ENCODE peak calls at places on chromosome 19, in seven cellular contexts. P, N, U, V, M, Y and R are unnamed samples.

GRCh38 chr19:39217094-39217493 is 13.0 kb upstream of the SYCN start:
- DNase-seq in P (no peak), Y (no peak), N (no peak), M (no peak), U (no peak), V (no peak), R (no peak)

GRCh38 chr19:43731854-43732253 is 16.0 kb downstream of the IRGC start:
- DNase-seq in U (no peak), N (no peak), Y (no peak), V (no peak), P (no peak), M (no peak), R (no peak)

GRCh38 chr19:21590868-21591267 is 85.5 kb downstream of the ZNF429 start:
- DNase-seq in M (no peak), P (no peak), U (no peak), N (no peak), V (no peak), Y (no peak), R (no peak)

GRCh38 chr19:38793186-38793585 is 4.2 kb downstream of the LGALS7B start:
- DNase-seq in P (no peak), N (no peak), U (no peak), M (no peak), V (no peak), Y (no peak), R (no peak)

GRCh38 chr19:6259312-6259861 is 20.4 kb downstream of the MLLT1 start:
- DNase-seq in Y (no peak), P (no peak), U (no peak), V (no peak), M (no peak), N (no peak), R (no peak)

GRCh38 chr19:37991841-37992248 is 84.8 kb downstream of the SIPA1L3 start:
- DNase-seq in M (no peak), V (peak; percentile 34), U (no peak), N (no peak), Y (no peak), P (no peak), R (no peak)

GRCh38 chr19:48283908-48284307 is 14.0 kb downstream of the ZNF114 start:
- DNase-seq in V (no peak), N (no peak), P (no peak), U (no peak), Y (peak; percentile 30), M (no peak), R (no peak)

GRCh38 chr19:29535432-29535831 is 9.6 kb downstream of the VSTM2B start:
- DNase-seq in Y (no peak), M (no peak), V (no peak), P (no peak), U (no peak), N (no peak), R (no peak)

GRCh38 chr19:1249298-1249989 is 1.1 kb downstream of the MIDN start:
- DNase-seq in U (peak; percentile 96), V (peak; percentile 93), P (peak; percentile 96), M (peak; percentile 96), Y (peak; percentile 99), N (peak; percentile 96), R (peak; percentile 96)

GRCh38 chr19:21765151-21765550 is 2.2 kb downstream of the ZNF100 start:
- DNase-seq in U (no peak), Y (peak; percentile 7), V (peak; percentile 29), P (no peak), M (no peak), N (no peak), R (no peak)

GRCh38 chr19:2554856-2555255 is 78.9 kb downstream of the GADD45B start:
- DNase-seq in U (no peak), Y (no peak), V (no peak), P (no peak), M (no peak), N (no peak), R (no peak)

GRCh38 chr19:32720216-32720935 is 809 bp downstream of the TDRD12 start:
- DNase-seq in N (no peak), U (no peak), Y (no peak), V (no peak), P (no peak), M (no peak), R (no peak)

GRCh38 chr19:16885166-16885565 is 3.6 kb upstream of the F2RL3 start:
- DNase-seq in U (no peak), P (no peak), N (no peak), Y (no peak), M (no peak), V (no peak), R (no peak)

GRCh38 chr19:55245236-55245904 is 13.4 kb downstream of the PPP6R1 start:
- DNase-seq in V (no peak), U (no peak), Y (no peak), N (no peak), P (no peak), M (no peak), R (no peak)

GRCh38 chr19:6705931-6706632 is 14.4 kb downstream of the C3 start:
- DNase-seq in N (no peak), V (no peak), U (no peak), P (no peak), Y (no peak), M (no peak), R (no peak)

GRCh38 chr19:44776402-44777096 is 1.1 kb upstream of the CBLC start:
- DNase-seq in V (no peak), U (no peak), Y (peak; percentile 80), P (no peak), N (no peak), M (no peak), R (no peak)

GRCh38 chr19:10305139-10305806 is 4.3 kb downstream of the ZGLP1 start:
- DNase-seq in N (no peak), P (no peak), V (no peak), U (no peak), M (no peak), Y (no peak), R (no peak)

GRCh38 chr19:57559008-57559403 is 657 bp downstream of the ZNF550 start:
- DNase-seq in Y (peak; percentile 21), P (no peak), V (peak; percentile 56), M (peak; percentile 16), N (no peak), U (no peak), R (peak; percentile 21)

GRCh38 chr19:48203227-48203793 is 32.8 kb downstream of the ZSWIM9 start:
- DNase-seq in N (no peak), Y (no peak), V (no peak), U (no peak), P (no peak), M (no peak), R (no peak)

GRCh38 chr19:13881692-13882418 is 4.9 kb downstream of the NANOS3 start:
- DNase-seq in Y (no peak), V (peak; percentile 20), N (peak; percentile 70), U (no peak), P (no peak), M (no peak), R (peak; percentile 41)

GRCh38 chr19:53772943-53773342 is 51.2 kb downstream of the NLRP12 start:
- DNase-seq in M (peak; percentile 67), P (no peak), N (peak; percentile 50), Y (peak; percentile 83), U (peak; percentile 38), V (peak; percentile 68), R (peak; percentile 81)

GRCh38 chr19:2271516-2272103 is 10.4 kb downstream of the PEAK3 start:
- DNase-seq in P (no peak), N (no peak), U (no peak), V (no peak), Y (peak; percentile 43), M (no peak), R (no peak)

GRCh38 chr19:43574424-43575155 is 737 bp downstream of the XRCC1 start:
- DNase-seq in Y (no peak), N (no peak), P (no peak), M (no peak), U (no peak), V (peak; percentile 65), R (peak; percentile 32)

GRCh38 chr19:39321832-39322176 is 1.1 kb upstream of the LRFN1 start:
- DNase-seq in U (no peak), M (no peak), N (no peak), P (no peak), V (no peak), Y (no peak), R (no peak)

GRCh38 chr19:32581704-32582164 is 744 bp downstream of the PDCD5 start:
- DNase-seq in N (no peak), V (peak; percentile 42), Y (peak; percentile 39), U (no peak), M (no peak), P (no peak), R (peak; percentile 30)

GRCh38 chr19:5719961-5720790 is at the start of the genes CATSPERD and LONP1:
- DNase-seq in N (peak; percentile 99), Y (peak; percentile 100), P (peak; percentile 96), M (peak; percentile 99), V (peak; percentile 98), U (peak; percentile 97), R (peak; percentile 99)

GRCh38 chr19:1001538-1002166 is 1.4 kb downstream of the GRIN3B start:
- DNase-seq in N (peak; percentile 77), U (peak; percentile 65), Y (peak; percentile 74), P (peak; percentile 49), M (peak; percentile 78), V (peak; percentile 50), R (peak; percentile 68)

GRCh38 chr19:3458595-3459284 is 21.6 kb downstream of the SMIM24 start:
- DNase-seq in P (no peak), N (no peak), M (no peak), U (no peak), V (no peak), Y (peak; percentile 79), R (no peak)

GRCh38 chr19:11100064-11100463 is 10.8 kb downstream of the LDLR start:
- DNase-seq in V (no peak), N (no peak), U (no peak), Y (no peak), P (no peak), M (no peak), R (no peak)

GRCh38 chr19:22882797-22883196 is 50.7 kb downstream of the ZNF723 start:
- DNase-seq in P (no peak), M (no peak), N (no peak), Y (peak; percentile 13), U (no peak), V (peak; percentile 56), R (peak; percentile 66)

GRCh38 chr19:34359954-34360315 is 5.1 kb upstream of the GPI start:
- DNase-seq in P (no peak), N (no peak), Y (no peak), M (no peak), V (peak; percentile 59), U (no peak), R (no peak)

GRCh38 chr19:10553943-10554381 is 10.3 kb downstream of the ATG4D start:
- DNase-seq in V (no peak), M (no peak), N (peak; percentile 83), P (peak; percentile 43), U (peak; percentile 74), Y (no peak), R (peak; percentile 93)

GRCh38 chr19:50843701-50844221 is 10.4 kb upstream of the KLK15 start:
- DNase-seq in U (no peak), N (no peak), P (no peak), M (no peak), V (no peak), Y (no peak), R (no peak)

GRCh38 chr19:13459351-13459750 is 46.9 kb downstream of the CACNA1A start:
- DNase-seq in N (no peak), U (no peak), Y (no peak), P (no peak), V (no peak), M (no peak), R (no peak)

GRCh38 chr19:10612515-10613119 is 12.7 kb upstream of the SLC44A2 start:
- DNase-seq in V (no peak), M (no peak), N (no peak), Y (no peak), U (no peak), P (no peak), R (no peak)